ENCODE peak calls at places on chromosomes 11 and 22, in eight cellular contexts. Q, W, X, O, M, A, E and P are unnamed samples.

GRCh38 chr22:43142881-43143562 is at the start of gene MCAT:
- DNase-seq in Q (peak; percentile 90), W (peak; percentile 73), X (peak; percentile 90), O (peak; percentile 90), M (peak; percentile 72), A (peak; percentile 86), E (peak; percentile 91), P (peak; percentile 95)

GRCh38 chr11:15905334-15905733 is 451.0 kb downstream of the SOX6 start:
- DNase-seq in Q (peak; percentile 53), W (no peak), X (no peak), O (no peak), M (no peak), A (no peak), E (no peak), P (no peak)

GRCh38 chr11:14411818-14412217 is 52.8 kb upstream of the RRAS2 start:
- DNase-seq in Q (peak; percentile 61), W (peak; percentile 49), X (no peak), O (peak; percentile 69), M (peak; percentile 93), A (peak; percentile 18), E (peak; percentile 74), P (no peak)

GRCh38 chr11:124944565-124944964 is 8.7 kb upstream of the HEPACAM start:
- DNase-seq in Q (no peak), W (no peak), X (no peak), O (no peak), M (no peak), A (no peak), E (no peak), P (no peak)

GRCh38 chr11:106468091-106468490 is 390.6 kb downstream of the AASDHPPT start:
- DNase-seq in Q (no peak), W (no peak), X (peak; percentile 43), O (no peak), M (peak; percentile 76), A (no peak), E (no peak), P (no peak)

GRCh38 chr11:69041516-69041915 is 7.2 kb upstream of the TPCN2 start:
- DNase-seq in Q (no peak), W (no peak), X (no peak), O (no peak), M (peak; percentile 23), A (no peak), E (no peak), P (no peak)

GRCh38 chr11:11988099-11988651 is 20.3 kb downstream of the DKK3 start:
- DNase-seq in Q (no peak), W (no peak), X (no peak), O (no peak), M (peak; percentile 48), A (no peak), E (peak; percentile 53), P (no peak)

GRCh38 chr11:34226210-34226609 is 120.8 kb downstream of the NAT10 start:
- DNase-seq in Q (no peak), W (no peak), X (no peak), O (no peak), M (no peak), A (no peak), E (no peak), P (no peak)

GRCh38 chr11:1890856-1891830 is 552 bp downstream of the PRR33 start:
- DNase-seq in Q (peak; percentile 79), W (no peak), X (no peak), O (no peak), M (no peak), A (no peak), E (peak; percentile 66), P (no peak)

GRCh38 chr11:116694017-116694725 is 78.6 kb downstream of the BUD13 start:
- DNase-seq in Q (no peak), W (no peak), X (no peak), O (peak; percentile 23), M (no peak), A (no peak), E (peak; percentile 22), P (no peak)

GRCh38 chr22:27754247-27754887 is 47.2 kb downstream of the MN1 start:
- DNase-seq in Q (no peak), W (no peak), X (no peak), O (no peak), M (no peak), A (no peak), E (no peak), P (no peak)

GRCh38 chr11:2305862-2306823 is 4.3 kb downstream of the TSPAN32 start:
- DNase-seq in Q (peak; percentile 65), W (peak; percentile 87), X (peak; percentile 82), O (peak; percentile 77), M (peak; percentile 94), A (peak; percentile 84), E (peak; percentile 97), P (peak; percentile 92)

GRCh38 chr22:17477401-17477833 is 85.9 kb upstream of the SLC25A18 start:
- DNase-seq in Q (peak; percentile 52), W (peak; percentile 10), X (peak; percentile 62), O (no peak), M (peak; percentile 82), A (peak; percentile 31), E (peak; percentile 82), P (no peak)

GRCh38 chr11:134260503-134260902 is 7.1 kb downstream of the ACAD8 start:
- DNase-seq in Q (no peak), W (no peak), X (no peak), O (no peak), M (no peak), A (no peak), E (no peak), P (no peak)

GRCh38 chr11:61958590-61958989 is 8.4 kb downstream of the BEST1 start:
- DNase-seq in Q (no peak), W (no peak), X (no peak), O (no peak), M (no peak), A (no peak), E (no peak), P (no peak)

GRCh38 chr11:61959678-61960077 is 7.8 kb downstream of the FTH1 start:
- DNase-seq in Q (no peak), W (no peak), X (no peak), O (peak; percentile 52), M (no peak), A (no peak), E (no peak), P (peak; percentile 36)

GRCh38 chr11:61960532-61960931 is 6.9 kb downstream of the FTH1 start:
- DNase-seq in Q (no peak), W (no peak), X (no peak), O (peak; percentile 55), M (no peak), A (no peak), E (peak; percentile 64), P (no peak)

GRCh38 chr11:61957028-61957770 is 7.0 kb downstream of the BEST1 start:
- DNase-seq in Q (no peak), W (no peak), X (no peak), O (peak; percentile 52), M (no peak), A (no peak), E (no peak), P (no peak)

DNA sequence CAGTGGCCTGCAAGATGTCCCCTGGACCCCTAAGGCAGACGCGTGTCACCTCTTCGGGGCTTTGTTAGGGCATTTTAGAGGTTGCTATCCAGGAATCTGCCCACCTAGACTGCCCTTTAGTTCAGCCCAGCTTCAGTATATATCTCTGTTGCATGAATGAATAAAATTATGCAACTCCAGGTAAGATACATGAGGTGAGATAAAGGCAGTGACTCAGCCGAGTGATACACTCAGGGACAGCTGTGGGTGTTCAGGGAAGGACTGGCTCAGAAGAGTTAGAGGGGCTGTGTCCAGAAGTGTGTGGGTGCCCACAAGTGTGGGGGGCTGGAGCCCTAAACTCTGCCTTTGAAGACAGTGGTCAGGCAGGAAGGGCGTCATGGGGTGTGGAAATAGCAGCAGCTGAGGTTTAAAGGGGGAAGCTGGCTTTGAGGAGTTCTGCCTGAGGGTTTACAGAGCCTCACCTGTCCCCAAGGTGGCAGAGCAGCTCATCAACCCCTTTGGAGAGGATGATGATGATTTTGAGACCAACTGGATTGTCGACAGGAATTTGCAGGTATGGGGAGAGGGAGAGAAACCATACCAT is 8.3 kb downstream of the FTH1 start:
- DNase-seq in Q (no peak), W (no peak), X (no peak), O (peak; percentile 41), M (no peak), A (no peak), E (no peak), P (peak; percentile 24)
- TF ChIP-seq CTCF in Q (no peak), W (no peak), X (peak; percentile 2), O (no peak), M (no peak), A (no peak), E (no peak), P (no peak)

GRCh38 chr11:95917188-95918036 is 6.5 kb downstream of the MTMR2 start:
- DNase-seq in Q (no peak), W (no peak), X (peak; percentile 39), O (no peak), M (peak; percentile 44), A (no peak), E (no peak), P (no peak)
- H3K4me3 ChIP-seq in Q (no peak overlapping the region), W (no peak overlapping the region), X (no peak overlapping the region), O (no peak overlapping the region), M (no peak overlapping the region), A (peak overlapping the region; percentile 0), E (no peak overlapping the region), P (no peak overlapping the region)

DNA sequence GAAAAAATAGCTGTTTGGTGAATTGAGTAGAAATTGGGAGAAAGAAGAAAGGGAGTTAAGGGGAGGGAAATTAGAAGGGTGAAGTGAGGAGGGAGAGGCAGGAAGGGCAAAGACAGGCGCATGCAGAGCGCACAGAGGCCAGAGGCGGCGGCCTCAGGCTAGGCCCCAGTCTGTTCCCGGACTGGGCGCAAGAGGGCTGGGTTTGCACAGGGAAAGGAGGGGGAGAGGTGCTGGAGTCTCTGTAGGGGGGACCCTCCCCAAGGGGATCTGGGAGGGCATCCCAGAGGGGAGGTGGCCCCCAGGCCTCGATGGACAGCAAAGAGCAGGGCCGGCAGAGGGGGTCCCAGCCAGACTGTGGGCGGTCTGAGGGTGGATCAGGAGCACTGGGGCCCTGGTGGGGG is 1.3 kb upstream of the FLRT1 start:
- DNase-seq in Q (no peak), W (no peak), X (no peak), O (no peak), M (no peak), A (no peak), E (no peak), P (no peak)
- TF ChIP-seq CTCF in Q (no peak), W (no peak), X (no peak), O (no peak), M (no peak), A (no peak), E (no peak), P (no peak)

GRCh38 chr22:50326959-50327710 is at the start of gene DENND6B:
- DNase-seq in Q (peak; percentile 88), W (peak; percentile 50), X (peak; percentile 94), O (peak; percentile 89), M (peak; percentile 75), A (peak; percentile 85), E (peak; percentile 88), P (peak; percentile 93)

GRCh38 chr22:50323900-50324299 is 2.9 kb downstream of the DENND6B start:
- DNase-seq in Q (no peak), W (no peak), X (peak; percentile 3), O (no peak), M (no peak), A (no peak), E (no peak), P (peak; percentile 51)

GRCh38 chr22:50327711-50328019 is 853 bp upstream of the DENND6B start:
- DNase-seq in Q (no peak), W (no peak), X (no peak), O (no peak), M (no peak), A (no peak), E (no peak), P (no peak)

GRCh38 chr22:50325444-50326224 is 1.2 kb downstream of the DENND6B start:
- DNase-seq in Q (no peak), W (no peak), X (no peak), O (no peak), M (no peak), A (no peak), E (no peak), P (no peak)

GRCh38 chr22:50326225-50326958 is 420 bp downstream of the DENND6B start:
- DNase-seq in Q (no peak), W (no peak), X (no peak), O (no peak), M (no peak), A (no peak), E (no peak), P (peak; percentile 68)
- H3K4me3 ChIP-seq in Q (peak overlapping the region; percentile 88), W (peak overlapping the region; percentile 89), X (peak overlapping the region; percentile 93), O (peak overlapping the region; percentile 69), M (peak overlapping the region; percentile 56), A (peak overlapping the region; percentile 93), E (peak overlapping the region; percentile 67), P (peak overlapping the region; percentile 68)